ENCODE peak calls at places on chromosome 21, in five cellular contexts. W, B, Q, X and M are unnamed samples.

GRCh38 chr21:44370771-44371410 is 17.5 kb downstream of the TRPM2 start:
- DNase-seq in X (no peak), W (no peak), B (no peak), Q (no peak), M (no peak)

GRCh38 chr21:32007461-32007860 is 134.6 kb downstream of the HUNK start:
- DNase-seq in W (no peak), Q (no peak), B (peak; percentile 4), X (no peak), M (no peak)

GRCh38 chr21:29580886-29581285 is 282.2 kb downstream of the BACH1 start:
- DNase-seq in Q (no peak), W (no peak), X (no peak), B (no peak), M (no peak)

GRCh38 chr21:23401278-23401677 is 2206.0 kb downstream of the MRPL39 start:
- DNase-seq in B (no peak), X (no peak), W (no peak), Q (no peak), M (no peak)

GRCh38 chr21:33871171-33871570 is 44.4 kb downstream of the ATP5PO start:
- DNase-seq in B (no peak), X (no peak), Q (no peak), W (no peak), M (no peak)

GRCh38 chr21:45794040-45794439 is 150.5 kb downstream of the PCBP3 start:
- DNase-seq in W (no peak), X (no peak), B (no peak), Q (no peak), M (no peak)

GRCh38 chr21:28640326-28640725 is 352.4 kb downstream of the LTN1 start:
- DNase-seq in W (no peak), X (no peak), Q (no peak), B (no peak), M (no peak)

GRCh38 chr21:43703068-43703880 is 15.7 kb upstream of the PDXK start:
- DNase-seq in Q (no peak), W (peak; percentile 58), B (peak; percentile 77), X (no peak), M (no peak)

GRCh38 chr21:34642211-34643075 is 26.4 kb upstream of the CLIC6 start:
- DNase-seq in B (no peak), W (peak; percentile 14), Q (no peak), X (no peak), M (no peak)

GRCh38 chr21:46674430-46675007 is 39.0 kb downstream of the PRMT2 start:
- DNase-seq in B (no peak), W (no peak), Q (no peak), X (no peak), M (no peak)